ENCODE peak calls at places on chromosomes 13 and 19, in four cellular contexts. One of them, this sample, is unnamed. For H3K36me3 and H3K9me3, the result is how much of the 10 kb centered on the place peaks cover.

GRCh38 chr19:14023404-14024235 is 4.3 kb upstream of the RLN3 start:
- DNase-seq in lower lobe of right lung: peak
- DNase-seq in heart left ventricle: peak
- DNase-seq in tibial artery: no peak
- DNase-seq in this sample: no peak

GRCh38 chr19:56681702-56682101 is 10.1 kb upstream of the ZNF835 start:
- DNase-seq in lower lobe of right lung: no peak
- DNase-seq in tibial artery: no peak
- DNase-seq in heart left ventricle: no peak
- DNase-seq in this sample: no peak

GRCh38 chr13:26048745-26049144 is 3.1 kb downstream of the SHISA2 start:
- DNase-seq in heart left ventricle: no peak
- DNase-seq in tibial artery: no peak
- DNase-seq in lower lobe of right lung: no peak
- DNase-seq in this sample: no peak

GRCh38 chr13:45349438-45349837 is 8.5 kb upstream of the TPT1 start:
- DNase-seq in heart left ventricle: no peak
- DNase-seq in tibial artery: no peak
- DNase-seq in lower lobe of right lung: no peak
- DNase-seq in this sample: no peak

GRCh38 chr13:48476674-48477073 is 56.2 kb downstream of the RCBTB2 start:
- DNase-seq in tibial artery: no peak
- DNase-seq in lower lobe of right lung: no peak
- DNase-seq in heart left ventricle: no peak
- DNase-seq in this sample: no peak

GRCh38 chr19:9640956-9641355 is 19.9 kb upstream of the ZNF561 start:
- DNase-seq in lower lobe of right lung: no peak
- DNase-seq in heart left ventricle: no peak
- DNase-seq in tibial artery: no peak
- DNase-seq in this sample: no peak

GRCh38 chr13:44867825-44868224 is 121.4 kb downstream of the NUFIP1 start:
- DNase-seq in lower lobe of right lung: no peak
- DNase-seq in heart left ventricle: no peak
- DNase-seq in tibial artery: no peak
- DNase-seq in this sample: no peak

GRCh38 chr19:45866400-45867176 is 2.5 kb downstream of the FOXA3 start:
- DNase-seq in tibial artery: no peak
- DNase-seq in lower lobe of right lung: no peak
- DNase-seq in heart left ventricle: no peak
- DNase-seq in this sample: no peak

GRCh38 chr13:59787679-59788078 is 376.0 kb downstream of the DIAPH3 start:
- DNase-seq in heart left ventricle: no peak
- DNase-seq in tibial artery: no peak
- DNase-seq in lower lobe of right lung: no peak
- DNase-seq in this sample: no peak

GRCh38 chr13:46079770-46080169 is 25.1 kb downstream of the CPB2 start:
- DNase-seq in lower lobe of right lung: no peak
- DNase-seq in heart left ventricle: no peak
- DNase-seq in tibial artery: no peak
- DNase-seq in this sample: no peak

GRCh38 chr13:74629985-74630384 is 495.8 kb upstream of the KLF12 start:
- DNase-seq in tibial artery: peak
- DNase-seq in lower lobe of right lung: no peak
- DNase-seq in heart left ventricle: no peak
- DNase-seq in this sample: no peak

GRCh38 chr13:49733181-49733951 is 42.1 kb upstream of the EBPL start:
- DNase-seq in lower lobe of right lung: peak
- DNase-seq in tibial artery: no peak
- DNase-seq in heart left ventricle: no peak
- DNase-seq in this sample: no peak

GRCh38 chr19:21694171-21694906 is 73.0 kb downstream of the ZNF100 start:
- DNase-seq in tibial artery: no peak
- DNase-seq in heart left ventricle: no peak
- DNase-seq in lower lobe of right lung: no peak
- DNase-seq in this sample: no peak

GRCh38 chr13:48255954-48256353 is 22.9 kb downstream of the ITM2B start:
- DNase-seq in tibial artery: no peak
- DNase-seq in lower lobe of right lung: no peak
- DNase-seq in heart left ventricle: no peak
- DNase-seq in this sample: no peak

GRCh38 chr13:98020271-98020670 is 66.8 kb downstream of the IPO5 start:
- DNase-seq in tibial artery: no peak
- DNase-seq in heart left ventricle: no peak
- DNase-seq in lower lobe of right lung: no peak
- DNase-seq in this sample: no peak

GRCh38 chr13:50025446-50025845 is 10.2 kb downstream of the KCNRG start:
- DNase-seq in heart left ventricle: no peak
- DNase-seq in lower lobe of right lung: no peak
- DNase-seq in tibial artery: no peak
- DNase-seq in this sample: no peak

GRCh38 chr19:46296722-46297431 is at the start of gene HIF3A:
- DNase-seq in lower lobe of right lung: peak
- DNase-seq in tibial artery: peak
- DNase-seq in heart left ventricle: peak
- DNase-seq in this sample: no peak

GRCh38 chr13:29504691-29505090 is 90.8 kb downstream of the SLC7A1 start:
- DNase-seq in lower lobe of right lung: no peak
- DNase-seq in heart left ventricle: no peak
- DNase-seq in tibial artery: no peak
- DNase-seq in this sample: no peak

GRCh38 chr19:41354343-41354974 is 737 bp upstream of the TGFB1 start:
- DNase-seq in heart left ventricle: peak
- DNase-seq in lower lobe of right lung: no peak
- DNase-seq in tibial artery: no peak
- DNase-seq in this sample: no peak

GRCh38 chr13:98507060-98507797 is 69.7 kb downstream of the STK24 start:
- DNase-seq in tibial artery: peak
- DNase-seq in heart left ventricle: peak
- DNase-seq in lower lobe of right lung: peak
- DNase-seq in this sample: no peak

GRCh38 chr13:39909634-39910033 is 254.2 kb downstream of the COG6 start:
- DNase-seq in heart left ventricle: no peak
- DNase-seq in tibial artery: no peak
- DNase-seq in lower lobe of right lung: no peak
- DNase-seq in this sample: no peak

GRCh38 chr13:78040431-78040830 is 121.8 kb upstream of the EDNRB start:
- DNase-seq in tibial artery: no peak
- DNase-seq in lower lobe of right lung: no peak
- DNase-seq in heart left ventricle: no peak
- DNase-seq in this sample: no peak

GRCh38 chr13:28558567-28558966 is 63.6 kb upstream of the FLT1 start:
- DNase-seq in tibial artery: no peak
- DNase-seq in heart left ventricle: peak
- DNase-seq in lower lobe of right lung: no peak
- DNase-seq in this sample: no peak

GRCh38 chr19:45505151-45505995 is 1.9 kb upstream of the VASP start:
- DNase-seq in lower lobe of right lung: no peak
- DNase-seq in heart left ventricle: no peak
- DNase-seq in tibial artery: no peak
- DNase-seq in this sample: no peak

GRCh38 chr19:459724-460511 is 915 bp downstream of the SHC2 start:
- DNase-seq in tibial artery: no peak
- DNase-seq in lower lobe of right lung: no peak
- DNase-seq in heart left ventricle: peak
- DNase-seq in this sample: no peak

GRCh38 chr19:31164666-31165265 is 184.5 kb downstream of the TSHZ3 start:
- DNase-seq in lower lobe of right lung: no peak
- DNase-seq in tibial artery: no peak
- DNase-seq in heart left ventricle: no peak
- DNase-seq in this sample: peak

GRCh38 chr13:93473441-93474270 is 247.0 kb downstream of the GPC6 start:
- DNase-seq in heart left ventricle: no peak
- DNase-seq in lower lobe of right lung: no peak
- DNase-seq in tibial artery: no peak
- DNase-seq in this sample: no peak

GRCh38 chr13:112435973-112436372 is 59.8 kb downstream of the SPACA7 start:
- DNase-seq in heart left ventricle: no peak
- DNase-seq in lower lobe of right lung: no peak
- DNase-seq in tibial artery: no peak
- DNase-seq in this sample: no peak

GRCh38 chr19:13208131-13208963 is 58.1 kb downstream of the IER2 start:
- DNase-seq in tibial artery: peak
- DNase-seq in heart left ventricle: peak
- DNase-seq in lower lobe of right lung: peak
- DNase-seq in this sample: no peak

DNA sequence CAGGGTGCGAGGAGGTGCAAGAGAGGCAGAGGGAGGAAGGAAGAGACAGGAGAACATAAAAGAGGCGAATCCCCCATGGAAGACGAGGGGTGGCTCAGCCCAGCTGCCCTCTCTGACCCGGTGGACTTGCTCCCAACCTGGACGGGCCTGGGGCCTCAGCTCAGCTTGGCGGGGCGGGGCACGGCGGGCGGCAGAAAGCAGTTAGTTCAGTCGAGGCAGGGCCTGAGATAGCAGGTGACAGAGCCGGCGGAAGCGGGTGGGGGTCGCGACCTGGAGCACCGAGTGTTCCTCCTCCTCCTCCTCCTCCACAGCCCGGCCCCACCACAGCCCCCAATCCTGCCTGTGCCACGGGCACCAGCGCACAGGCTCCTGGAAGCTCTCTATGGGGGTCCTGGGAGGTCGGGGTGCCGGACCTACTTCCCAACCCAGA is 7.0 kb upstream of the CACTIN start:
- DNase-seq in heart left ventricle: no peak
- DNase-seq in tibial artery: no peak
- DNase-seq in lower lobe of right lung: no peak
- DNase-seq in this sample: no peak
- H3K36me3 ChIP-seq in heart left ventricle: under half
- H3K36me3 ChIP-seq in tibial artery: half or more
- H3K36me3 ChIP-seq in lower lobe of right lung: under half
- H3K36me3 ChIP-seq in this sample: under half

GRCh38 chr13:79338343-79338742 is 67.7 kb downstream of the RBM26 start:
- DNase-seq in tibial artery: no peak
- DNase-seq in lower lobe of right lung: no peak
- DNase-seq in heart left ventricle: no peak
- DNase-seq in this sample: no peak

GRCh38 chr13:79346300-79346914 is 59.6 kb downstream of the RBM26 start:
- DNase-seq in tibial artery: no peak
- DNase-seq in lower lobe of right lung: no peak
- DNase-seq in heart left ventricle: no peak
- DNase-seq in this sample: no peak

GRCh38 chr13:79336971-79337370 is 69.1 kb downstream of the RBM26 start:
- DNase-seq in lower lobe of right lung: no peak
- DNase-seq in tibial artery: peak
- DNase-seq in heart left ventricle: no peak
- DNase-seq in this sample: no peak

GRCh38 chr13:79341202-79341601 is 64.9 kb downstream of the RBM26 start:
- DNase-seq in lower lobe of right lung: no peak
- DNase-seq in tibial artery: no peak
- DNase-seq in heart left ventricle: no peak
- DNase-seq in this sample: no peak

DNA sequence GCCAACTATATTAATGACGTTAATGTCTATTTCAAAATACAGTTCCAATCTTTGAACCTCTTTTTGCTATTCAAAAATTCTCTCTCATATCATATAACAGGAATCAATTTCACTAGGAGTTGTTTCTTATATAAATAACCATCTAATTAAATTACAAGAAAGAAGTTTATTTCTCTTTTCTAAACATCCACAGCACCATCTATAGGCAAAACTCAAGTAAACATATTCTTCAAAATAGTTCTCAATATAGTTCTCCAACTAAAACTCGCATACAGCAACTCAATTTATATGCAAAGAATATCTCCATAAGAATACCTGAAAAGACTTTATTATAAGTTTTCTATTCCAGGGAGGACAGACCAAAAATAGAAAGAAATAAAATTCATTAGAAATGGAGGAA is 65.6 kb downstream of the RBM26 start:
- DNase-seq in lower lobe of right lung: no peak
- DNase-seq in heart left ventricle: no peak
- DNase-seq in tibial artery: no peak
- DNase-seq in this sample: no peak
- TF ChIP-seq CTCF in lower lobe of right lung: no peak
- TF ChIP-seq CTCF in heart left ventricle: no peak
- TF ChIP-seq CTCF in tibial artery: no peak
- TF ChIP-seq CTCF in this sample: no peak

GRCh38 chr13:19158526-19158925 is 23.1 kb downstream of the TUBA3C start:
- DNase-seq in lower lobe of right lung: no peak
- DNase-seq in heart left ventricle: no peak
- DNase-seq in tibial artery: no peak
- DNase-seq in this sample: no peak
- H3K9me3 ChIP-seq in lower lobe of right lung: under half
- H3K9me3 ChIP-seq in heart left ventricle: under half
- H3K9me3 ChIP-seq in tibial artery: under half
- H3K9me3 ChIP-seq in this sample: under half

GRCh38 chr19:32637480-32637879 is 37.5 kb downstream of the ANKRD27 start:
- DNase-seq in tibial artery: no peak
- DNase-seq in heart left ventricle: no peak
- DNase-seq in lower lobe of right lung: no peak
- DNase-seq in this sample: no peak
- H3K36me3 ChIP-seq in tibial artery: half or more
- H3K36me3 ChIP-seq in heart left ventricle: half or more
- H3K36me3 ChIP-seq in lower lobe of right lung: half or more
- H3K36me3 ChIP-seq in this sample: under half

This sample was measured in vagina.